ENCODE peak calls at places on chromosomes 5 and 9, in five cellular contexts. One of them, this sample, is unnamed.

GRCh38 chr9:133777871-133778270 is 39.7 kb upstream of the SARDH start:
- DNase-seq in HepG2: no peak
- DNase-seq in IMR-90: no peak
- DNase-seq in GM12878: no peak
- DNase-seq in SK-N-SH: no peak
- DNase-seq in this sample: no peak

GRCh38 chr9:16344343-16344742 is 526.1 kb downstream of the BNC2 start:
- DNase-seq in HepG2: no peak
- DNase-seq in IMR-90: peak
- DNase-seq in GM12878: no peak
- DNase-seq in SK-N-SH: no peak
- DNase-seq in this sample: no peak

GRCh38 chr9:89815061-89815902 is 210.5 kb downstream of the GADD45G start:
- DNase-seq in HepG2: no peak
- DNase-seq in IMR-90: no peak
- DNase-seq in GM12878: no peak
- DNase-seq in SK-N-SH: no peak
- DNase-seq in this sample: no peak

GRCh38 chr9:105694320-105694847 is at the start of gene TMEM38B:
- DNase-seq in HepG2: peak
- DNase-seq in IMR-90: peak
- DNase-seq in GM12878: no peak
- DNase-seq in SK-N-SH: peak
- DNase-seq in this sample: peak

GRCh38 chr9:87427851-87428506 is 69.7 kb upstream of the DAPK1 start:
- DNase-seq in HepG2: no peak
- DNase-seq in IMR-90: no peak
- DNase-seq in GM12878: no peak
- DNase-seq in SK-N-SH: no peak
- DNase-seq in this sample: no peak

GRCh38 chr5:5250758-5251157 is 110.6 kb downstream of the ADAMTS16 start:
- DNase-seq in HepG2: no peak
- DNase-seq in IMR-90: no peak
- DNase-seq in GM12878: no peak
- DNase-seq in SK-N-SH: no peak
- DNase-seq in this sample: no peak

GRCh38 chr9:131318211-131318610 is 28.7 kb downstream of the PLPP7 start:
- DNase-seq in HepG2: no peak
- DNase-seq in IMR-90: no peak
- DNase-seq in GM12878: no peak
- DNase-seq in SK-N-SH: peak
- DNase-seq in this sample: no peak

GRCh38 chr5:180522350-180522749 is 28.2 kb downstream of the CNOT6 start:
- DNase-seq in HepG2: no peak
- DNase-seq in IMR-90: no peak
- DNase-seq in GM12878: no peak
- DNase-seq in SK-N-SH: no peak
- DNase-seq in this sample: no peak

GRCh38 chr5:926416-927171 is 33.9 kb downstream of the TRIP13 start:
- DNase-seq in HepG2: no peak
- DNase-seq in IMR-90: no peak
- DNase-seq in GM12878: no peak
- DNase-seq in SK-N-SH: peak
- DNase-seq in this sample: peak

GRCh38 chr9:118612201-118612600 is 757.0 kb downstream of the BRINP1 start:
- DNase-seq in HepG2: no peak
- DNase-seq in IMR-90: no peak
- DNase-seq in GM12878: no peak
- DNase-seq in SK-N-SH: no peak
- DNase-seq in this sample: no peak

GRCh38 chr9:118618744-118619299 is 750.4 kb downstream of the BRINP1 start:
- DNase-seq in HepG2: no peak
- DNase-seq in IMR-90: no peak
- DNase-seq in GM12878: no peak
- DNase-seq in SK-N-SH: no peak
- DNase-seq in this sample: no peak

GRCh38 chr9:118614011-118614410 is 755.2 kb downstream of the BRINP1 start:
- DNase-seq in HepG2: no peak
- DNase-seq in IMR-90: no peak
- DNase-seq in GM12878: no peak
- DNase-seq in SK-N-SH: no peak
- DNase-seq in this sample: no peak

GRCh38 chr9:118618091-118618490 is 751.1 kb downstream of the BRINP1 start:
- DNase-seq in HepG2: no peak
- DNase-seq in IMR-90: no peak
- DNase-seq in GM12878: no peak
- DNase-seq in SK-N-SH: no peak
- DNase-seq in this sample: no peak
- TF ChIP-seq MXI1 in HepG2: no peak
- TF ChIP-seq MXI1 in IMR-90: no peak
- TF ChIP-seq MXI1 in GM12878: no peak
- TF ChIP-seq MXI1 in SK-N-SH: no peak
- TF ChIP-seq MXI1 in this sample: no peak

DNA sequence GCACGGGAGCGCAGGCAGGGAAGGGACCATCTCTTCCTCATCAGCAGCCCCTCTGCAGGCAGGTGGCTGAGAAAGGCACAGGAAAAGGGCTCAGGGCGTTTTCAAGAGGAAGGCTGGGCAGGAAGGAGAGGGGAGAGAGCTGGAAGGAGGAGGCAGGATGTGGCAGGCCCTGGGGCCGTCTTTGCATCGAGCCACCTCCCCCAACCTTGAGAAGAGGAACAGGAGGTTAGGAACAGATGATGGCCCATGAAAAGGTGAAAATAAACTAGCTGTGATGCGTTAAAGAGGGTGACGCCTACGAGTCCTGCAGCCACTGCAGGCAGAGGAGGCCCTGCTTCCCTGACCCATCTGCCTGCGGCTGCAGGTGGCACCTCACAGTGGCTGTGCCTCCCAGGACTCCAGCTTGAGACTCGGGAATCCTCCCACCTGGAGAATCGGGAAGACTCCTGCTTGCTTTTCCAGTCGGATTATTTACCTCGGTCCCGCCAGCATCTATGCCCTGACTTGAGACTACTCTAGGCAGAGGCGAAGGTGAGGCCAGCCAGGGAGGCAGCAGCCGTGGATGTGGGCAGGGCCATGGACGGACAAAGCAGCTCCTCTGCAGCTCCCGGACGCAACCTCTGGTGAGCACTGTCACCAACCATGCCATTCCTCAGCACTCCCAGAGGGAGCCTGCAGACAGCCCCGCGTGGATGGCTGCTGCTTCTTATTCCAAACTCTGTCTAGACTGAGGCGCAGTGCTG is 18.2 kb downstream of the MED10 start:
- DNase-seq in HepG2: no peak
- DNase-seq in IMR-90: no peak
- DNase-seq in GM12878: no peak
- DNase-seq in SK-N-SH: peak
- DNase-seq in this sample: no peak
- TF ChIP-seq MXI1 in HepG2: no peak
- TF ChIP-seq MXI1 in IMR-90: no peak
- TF ChIP-seq MXI1 in GM12878: no peak
- TF ChIP-seq MXI1 in SK-N-SH: no peak
- TF ChIP-seq MXI1 in this sample: no peak

DNA sequence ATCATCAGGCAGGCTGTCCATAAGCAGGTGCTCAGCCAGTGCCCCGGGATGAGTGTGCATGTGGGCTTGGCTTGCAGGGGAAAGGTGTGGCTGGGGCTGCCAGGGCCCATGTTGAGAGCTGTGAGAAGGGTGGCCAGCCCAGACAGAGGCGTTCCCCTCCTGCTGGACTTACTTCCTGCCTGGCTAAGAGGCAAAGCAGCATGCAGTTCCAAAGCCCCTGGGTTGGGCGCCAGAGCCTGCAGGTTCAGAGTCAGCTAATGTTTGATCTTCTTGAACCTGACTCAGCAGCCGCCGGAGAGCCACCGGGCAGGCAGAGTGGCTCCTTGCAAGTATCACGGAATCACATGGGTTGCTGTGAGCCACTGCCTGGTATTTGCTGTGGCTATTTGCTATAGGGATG is 168.4 kb upstream of the MAP1B start:
- DNase-seq in HepG2: peak
- DNase-seq in IMR-90: no peak
- DNase-seq in GM12878: no peak
- DNase-seq in SK-N-SH: no peak
- DNase-seq in this sample: no peak
- TF ChIP-seq MXI1 in HepG2: no peak
- TF ChIP-seq MXI1 in IMR-90: no peak
- TF ChIP-seq MXI1 in GM12878: no peak
- TF ChIP-seq MXI1 in SK-N-SH: no peak
- TF ChIP-seq MXI1 in this sample: no peak

GRCh38 chr5:89573336-89573735 is 690.4 kb upstream of the MEF2C start:
- DNase-seq in HepG2: no peak
- DNase-seq in IMR-90: no peak
- DNase-seq in GM12878: no peak
- DNase-seq in SK-N-SH: no peak
- DNase-seq in this sample: no peak
- TF ChIP-seq MXI1 in HepG2: no peak
- TF ChIP-seq MXI1 in IMR-90: no peak
- TF ChIP-seq MXI1 in GM12878: no peak
- TF ChIP-seq MXI1 in SK-N-SH: no peak
- TF ChIP-seq MXI1 in this sample: no peak

This sample was measured in K562.